ENCODE peak calls at places on chromosomes 7 and 10, in eight cellular contexts. L, O, M, Q, Y, U, R and K are unnamed samples.

GRCh38 chr10:119817991-119818888 is 54.4 kb downstream of the MCMBP start:
- DNase-seq in L (no peak), O (no peak), M (peak), Q (peak), Y (no peak), U (no peak), R (peak), K (no peak)

GRCh38 chr7:134691820-134692705 is 45.4 kb downstream of the BPGM start:
- DNase-seq in L (no peak), O (no peak), M (no peak), Q (no peak), Y (peak), U (no peak), R (no peak), K (no peak)

GRCh38 chr10:97708976-97709745 is 4.4 kb upstream of the MARVELD1 start:
- DNase-seq in L (no peak), O (peak), M (peak), Q (peak), Y (peak), U (no peak), R (peak), K (no peak)

GRCh38 chr10:101126684-101127628 is 4.1 kb upstream of the TLX1 start:
- DNase-seq in L (no peak), O (no peak), M (no peak), Q (no peak), Y (no peak), U (no peak), R (no peak), K (no peak)

GRCh38 chr10:118523775-118524174 is 71.7 kb downstream of the PRLHR start:
- DNase-seq in L (no peak), O (no peak), M (no peak), Q (no peak), Y (no peak), U (no peak), R (no peak), K (no peak)

GRCh38 chr7:65953890-65954289 is 28.1 kb downstream of the GUSB start:
- DNase-seq in L (no peak), O (no peak), M (no peak), Q (peak), Y (no peak), U (no peak), R (no peak), K (no peak)

GRCh38 chr10:88039496-88040200 is 176.2 kb downstream of the PTEN start:
- DNase-seq in L (no peak), O (no peak), M (no peak), Q (no peak), Y (no peak), U (no peak), R (no peak), K (no peak)

GRCh38 chr7:74523015-74523414 is 69.3 kb downstream of the GTF2IRD1 start:
- DNase-seq in L (no peak), O (no peak), M (no peak), Q (no peak), Y (no peak), U (no peak), R (no peak), K (no peak)

GRCh38 chr7:74222851-74223710 is 13.3 kb downstream of the LAT2 start:
- DNase-seq in L (no peak), O (no peak), M (no peak), Q (no peak), Y (no peak), U (no peak), R (no peak), K (no peak)

GRCh38 chr10:6048281-6049030 is 13.7 kb downstream of the IL2RA start:
- DNase-seq in L (no peak), O (no peak), M (no peak), Q (peak), Y (no peak), U (no peak), R (no peak), K (peak)

GRCh38 chr10:3111626-3112220 is 44.4 kb downstream of the PFKP start:
- DNase-seq in L (no peak), O (no peak), M (no peak), Q (peak), Y (no peak), U (no peak), R (no peak), K (no peak)

GRCh38 chr7:33973235-33974015 is 68.1 kb downstream of the BMPER start:
- DNase-seq in L (no peak), O (no peak), M (no peak), Q (no peak), Y (peak), U (no peak), R (no peak), K (no peak)

GRCh38 chr10:69223028-69223342 is 2.9 kb downstream of the HKDC1 start:
- DNase-seq in L (no peak), O (no peak), M (no peak), Q (no peak), Y (no peak), U (no peak), R (no peak), K (no peak)

GRCh38 chr10:16360425-16360824 is 76.4 kb upstream of the PTER start:
- DNase-seq in L (no peak), O (no peak), M (no peak), Q (no peak), Y (no peak), U (no peak), R (no peak), K (no peak)

GRCh38 chr10:113087082-113088029 is 137.3 kb downstream of the TCF7L2 start:
- DNase-seq in L (no peak), O (no peak), M (peak), Q (peak), Y (peak), U (no peak), R (no peak), K (no peak)

GRCh38 chr10:109893371-109893770 is 29.9 kb downstream of the XPNPEP1 start:
- DNase-seq in L (no peak), O (no peak), M (no peak), Q (no peak), Y (no peak), U (no peak), R (no peak), K (no peak)

GRCh38 chr10:4588824-4589223 is 237.2 kb upstream of the AKR1E2 start:
- DNase-seq in L (no peak), O (no peak), M (no peak), Q (no peak), Y (no peak), U (no peak), R (no peak), K (no peak)

GRCh38 chr10:92844746-92845145 is 3.6 kb upstream of the EXOC6 start:
- DNase-seq in L (no peak), O (no peak), M (no peak), Q (no peak), Y (peak), U (no peak), R (no peak), K (no peak)